ENCODE peak calls at places on chromosomes 2 and 18, in seven cellular contexts. One of them, this sample, is unnamed.

GRCh38 chr18:51151185-51151567 is 46.3 kb downstream of the MEX3C start:
- DNase-seq in cardiac fibroblast: no peak
- DNase-seq in tibial nerve: no peak
- DNase-seq in IMR-90: no peak
- DNase-seq in effector memory CD8-positive, alpha-beta T cell: no peak
- DNase-seq in GM20000: no peak
- DNase-seq in stimulated activated naive CD4-positive, alpha-beta T cell: no peak
- DNase-seq in this sample: no peak

GRCh38 chr2:46803911-46804670 is 111.5 kb downstream of the MCFD2 start:
- DNase-seq in stimulated activated naive CD4-positive, alpha-beta T cell: no peak
- DNase-seq in cardiac fibroblast: peak; percentile 88
- DNase-seq in tibial nerve: no peak
- DNase-seq in IMR-90: peak; percentile 96
- DNase-seq in GM20000: no peak
- DNase-seq in effector memory CD8-positive, alpha-beta T cell: no peak
- DNase-seq in this sample: no peak

GRCh38 chr2:127275356-127275755 is 18.6 kb downstream of the ERCC3 start:
- DNase-seq in GM20000: no peak
- DNase-seq in tibial nerve: no peak
- DNase-seq in IMR-90: no peak
- DNase-seq in cardiac fibroblast: no peak
- DNase-seq in effector memory CD8-positive, alpha-beta T cell: no peak
- DNase-seq in stimulated activated naive CD4-positive, alpha-beta T cell: no peak
- DNase-seq in this sample: no peak

GRCh38 chr2:153870308-153870707 is 1.4 kb upstream of the GALNT13 start:
- DNase-seq in tibial nerve: no peak
- DNase-seq in IMR-90: no peak
- DNase-seq in stimulated activated naive CD4-positive, alpha-beta T cell: no peak
- DNase-seq in cardiac fibroblast: no peak
- DNase-seq in GM20000: no peak
- DNase-seq in effector memory CD8-positive, alpha-beta T cell: no peak
- DNase-seq in this sample: no peak

GRCh38 chr2:133200684-133201421 is 367.4 kb downstream of the NCKAP5 start:
- DNase-seq in cardiac fibroblast: peak; percentile 63
- DNase-seq in tibial nerve: no peak
- DNase-seq in stimulated activated naive CD4-positive, alpha-beta T cell: no peak
- DNase-seq in IMR-90: peak; percentile 98
- DNase-seq in GM20000: no peak
- DNase-seq in effector memory CD8-positive, alpha-beta T cell: no peak
- DNase-seq in this sample: no peak

GRCh38 chr2:179237209-179237946 is 27.3 kb downstream of the SESTD1 start:
- DNase-seq in stimulated activated naive CD4-positive, alpha-beta T cell: no peak
- DNase-seq in GM20000: no peak
- DNase-seq in tibial nerve: no peak
- DNase-seq in effector memory CD8-positive, alpha-beta T cell: no peak
- DNase-seq in cardiac fibroblast: no peak
- DNase-seq in IMR-90: no peak
- DNase-seq in this sample: no peak

GRCh38 chr2:101524811-101525430 is 50.0 kb upstream of the RFX8 start:
- DNase-seq in GM20000: no peak
- DNase-seq in tibial nerve: no peak
- DNase-seq in IMR-90: no peak
- DNase-seq in cardiac fibroblast: peak; percentile 52
- DNase-seq in stimulated activated naive CD4-positive, alpha-beta T cell: no peak
- DNase-seq in effector memory CD8-positive, alpha-beta T cell: no peak
- DNase-seq in this sample: no peak

GRCh38 chr2:151051584-151052220 is 210.0 kb downstream of the RBM43 start:
- DNase-seq in stimulated activated naive CD4-positive, alpha-beta T cell: no peak
- DNase-seq in cardiac fibroblast: peak; percentile 64
- DNase-seq in effector memory CD8-positive, alpha-beta T cell: no peak
- DNase-seq in IMR-90: peak; percentile 67
- DNase-seq in tibial nerve: no peak
- DNase-seq in GM20000: peak; percentile 44
- DNase-seq in this sample: no peak

GRCh38 chr2:55846426-55846825 is 77.2 kb downstream of the EFEMP1 start:
- DNase-seq in stimulated activated naive CD4-positive, alpha-beta T cell: no peak
- DNase-seq in cardiac fibroblast: no peak
- DNase-seq in tibial nerve: no peak
- DNase-seq in GM20000: no peak
- DNase-seq in effector memory CD8-positive, alpha-beta T cell: no peak
- DNase-seq in IMR-90: no peak
- DNase-seq in this sample: no peak

GRCh38 chr18:23416283-23416682 is 36.8 kb upstream of the RIOK3 start:
- DNase-seq in tibial nerve: no peak
- DNase-seq in cardiac fibroblast: no peak
- DNase-seq in GM20000: no peak
- DNase-seq in IMR-90: no peak
- DNase-seq in effector memory CD8-positive, alpha-beta T cell: no peak
- DNase-seq in stimulated activated naive CD4-positive, alpha-beta T cell: no peak
- DNase-seq in this sample: no peak

GRCh38 chr18:52069201-52069600 is 270.8 kb upstream of the DCC start:
- DNase-seq in GM20000: no peak
- DNase-seq in cardiac fibroblast: no peak
- DNase-seq in tibial nerve: no peak
- DNase-seq in IMR-90: no peak
- DNase-seq in effector memory CD8-positive, alpha-beta T cell: no peak
- DNase-seq in stimulated activated naive CD4-positive, alpha-beta T cell: no peak
- DNase-seq in this sample: no peak

GRCh38 chr2:23452853-23453420 is 68.0 kb downstream of the KLHL29 start:
- DNase-seq in IMR-90: peak; percentile 47
- DNase-seq in effector memory CD8-positive, alpha-beta T cell: no peak
- DNase-seq in tibial nerve: no peak
- DNase-seq in cardiac fibroblast: peak; percentile 14
- DNase-seq in GM20000: peak; percentile 25
- DNase-seq in stimulated activated naive CD4-positive, alpha-beta T cell: peak; percentile 41
- DNase-seq in this sample: no peak